ENCODE peak calls at places on chromosomes 3 and 15, in nine cellular contexts. G is upper lobe of left lung, H is HS-27A, T is iris pigment epithelial cell, R is hypothalamus, P is brain microvascular endothelial cell, Q is T-cell, L is kidney glomerular epithelial cell, F is cardiac septum. D is an unnamed sample.

GRCh38 chr3:22361465-22361864 is 610.5 kb upstream of the ZNF385D start:
- DNase-seq in F (no peak), R (no peak), P (no peak), L (no peak), G (no peak), H (no peak), T (peak), Q (no peak), D (no peak)

GRCh38 chr3:72310028-72310987 is 525.4 kb upstream of the PROK2 start:
- DNase-seq in G (peak), L (peak), H (peak), F (no peak), T (peak), P (peak), Q (peak), R (no peak), D (peak)

GRCh38 chr3:8301977-8302589 is 199.5 kb upstream of the LMCD1 start:
- DNase-seq in T (peak), P (peak), F (no peak), R (no peak), G (no peak), Q (no peak), L (peak), H (no peak), D (peak)

GRCh38 chr15:86650084-86650483 is 570.4 kb downstream of the AGBL1 start:
- DNase-seq in F (no peak), H (peak), R (no peak), P (no peak), G (no peak), Q (no peak), T (no peak), L (no peak), D (no peak)

GRCh38 chr3:168951368-168951767 is 712.1 kb downstream of the MECOM start:
- DNase-seq in F (no peak), Q (no peak), T (no peak), P (no peak), G (no peak), L (no peak), R (no peak), H (no peak), D (no peak)

GRCh38 chr3:195727596-195728195 is 6.9 kb downstream of the MUC20 start:
- DNase-seq in G (no peak), H (no peak), R (no peak), L (no peak), T (no peak), P (no peak), Q (no peak), F (peak), D (no peak)

GRCh38 chr3:54859204-54859603 is 68.7 kb downstream of the LRTM1 start:
- DNase-seq in F (no peak), T (peak), H (no peak), P (peak), L (peak), R (no peak), Q (no peak), G (no peak), D (no peak)

GRCh38 chr3:133676336-133677118 is 14.8 kb upstream of the TOPBP1 start:
- DNase-seq in L (no peak), F (no peak), T (no peak), Q (no peak), H (no peak), G (no peak), P (no peak), R (peak), D (no peak)

GRCh38 chr15:80404057-80404718 is at the start of gene ARNT2:
- DNase-seq in T (no peak), G (no peak), L (no peak), Q (no peak), F (no peak), R (peak), P (no peak), H (no peak), D (no peak)

GRCh38 chr3:187103251-187103650 is 36.0 kb downstream of the RPL39L start:
- DNase-seq in T (no peak), Q (no peak), G (no peak), F (no peak), H (no peak), L (no peak), R (no peak), P (no peak), D (no peak)

GRCh38 chr3:152508705-152509104 is 240.0 kb downstream of the MBNL1 start:
- DNase-seq in P (no peak), L (peak), T (no peak), R (no peak), G (no peak), F (no peak), H (no peak), Q (no peak), D (no peak)

GRCh38 chr3:14137445-14137844 is 12.6 kb downstream of the TMEM43 start:
- DNase-seq in P (no peak), H (no peak), G (no peak), Q (no peak), F (peak), R (no peak), T (no peak), L (no peak), D (no peak)

GRCh38 chr15:76973362-76973743 is 21.6 kb upstream of the PSTPIP1 start:
- DNase-seq in P (no peak), F (no peak), Q (peak), L (no peak), G (no peak), H (no peak), T (peak), R (peak), D (peak)

GRCh38 chr3:23112491-23112890 is 90.6 kb upstream of the UBE2E2 start:
- DNase-seq in L (no peak), R (no peak), Q (no peak), T (no peak), G (peak), F (no peak), P (no peak), H (no peak), D (no peak)

GRCh38 chr15:80585544-80586018 is 109.5 kb upstream of the ABHD17C start:
- DNase-seq in L (no peak), T (no peak), H (no peak), Q (no peak), R (no peak), P (no peak), F (peak), G (peak), D (no peak)

GRCh38 chr15:63715818-63716217 is 117.9 kb downstream of the HERC1 start:
- DNase-seq in F (no peak), H (no peak), G (no peak), T (peak), Q (no peak), R (no peak), P (no peak), L (peak), D (no peak)

GRCh38 chr3:71062920-71063767 is 520.4 kb downstream of the FOXP1 start:
- DNase-seq in R (no peak), Q (no peak), H (no peak), F (no peak), P (peak), G (no peak), L (no peak), T (peak), D (peak)

GRCh38 chr15:76936671-76937070 is 5.1 kb downstream of the RCN2 start:
- DNase-seq in F (no peak), G (no peak), R (no peak), Q (no peak), P (no peak), L (no peak), H (no peak), T (peak), D (no peak)

GRCh38 chr15:46955576-46955975 is 761.7 kb upstream of the SEMA6D start:
- DNase-seq in G (no peak), P (no peak), R (no peak), F (no peak), H (no peak), T (no peak), L (no peak), Q (no peak), D (no peak)

GRCh38 chr15:25059698-25060471 is 105.1 kb downstream of the SNRPN start:
- DNase-seq in L (no peak), F (peak), T (no peak), P (no peak), R (no peak), G (peak), Q (no peak), H (no peak), D (no peak)

GRCh38 chr3:36992806-36993325 is at the start of gene EPM2AIP1:
- DNase-seq in H (no peak), P (no peak), L (no peak), G (peak), T (peak), Q (no peak), F (no peak), R (no peak), D (no peak)

GRCh38 chr3:100782359-100782758 is 73.1 kb downstream of the TFG start:
- DNase-seq in P (no peak), F (no peak), H (no peak), R (no peak), L (no peak), Q (no peak), G (no peak), T (no peak), D (no peak)

GRCh38 chr3:73827658-73828313 is 203.0 kb upstream of the PDZRN3 start:
- DNase-seq in H (no peak), L (no peak), Q (no peak), R (no peak), F (no peak), P (peak), G (no peak), T (no peak), D (no peak)

GRCh38 chr3:141860766-141861513 is 15.5 kb upstream of the ATP1B3 start:
- DNase-seq in H (no peak), F (no peak), R (no peak), T (peak), G (no peak), Q (no peak), L (no peak), P (peak), D (no peak)

GRCh38 chr15:55917881-55918296 is 75.5 kb downstream of the NEDD4 start:
- DNase-seq in G (no peak), T (peak), F (no peak), H (no peak), L (peak), P (peak), Q (no peak), R (no peak), D (no peak)

GRCh38 chr15:45091161-45091560 is 22.8 kb downstream of the DUOX2 start:
- DNase-seq in T (peak), G (no peak), H (peak), F (no peak), Q (no peak), P (peak), R (no peak), L (no peak), D (no peak)

GRCh38 chr3:196335004-196335403 is 3.2 kb downstream of the TM4SF19 start:
- DNase-seq in R (no peak), G (no peak), T (no peak), H (no peak), Q (no peak), P (no peak), L (no peak), F (no peak), D (no peak)

GRCh38 chr15:85615930-85616329 is 178.8 kb downstream of the KLHL25 start:
- DNase-seq in T (peak), L (peak), R (no peak), Q (peak), P (no peak), F (no peak), H (no peak), G (no peak), D (no peak)

GRCh38 chr15:31236184-31237041 is 90.2 kb upstream of the KLF13 start:
- DNase-seq in T (peak), H (peak), R (peak), G (peak), F (peak), Q (no peak), P (peak), L (peak), D (no peak)

GRCh38 chr15:45386420-45386819 is 8.1 kb upstream of the GATM start:
- DNase-seq in H (no peak), T (no peak), F (no peak), L (no peak), R (no peak), P (no peak), Q (no peak), G (no peak), D (no peak)

GRCh38 chr3:128603811-128604447 is 46.7 kb downstream of the RPN1 start:
- DNase-seq in T (no peak), F (no peak), L (no peak), R (no peak), G (no peak), H (no peak), Q (no peak), P (no peak), D (no peak)

GRCh38 chr3:181757694-181758306 is 46.1 kb downstream of the SOX2 start:
- DNase-seq in R (no peak), T (no peak), G (no peak), H (no peak), F (no peak), P (no peak), Q (no peak), L (no peak), D (no peak)

GRCh38 chr15:65082303-65082958 is 5.9 kb downstream of the KBTBD13 start:
- DNase-seq in Q (peak), F (no peak), H (no peak), L (no peak), G (peak), R (no peak), T (no peak), P (no peak), D (no peak)

GRCh38 chr3:170713648-170714047 is 127.8 kb upstream of the SLC7A14 start:
- DNase-seq in F (no peak), L (no peak), P (no peak), T (peak), Q (no peak), G (no peak), H (no peak), R (no peak), D (no peak)

GRCh38 chr15:38680780-38681179 is 116.2 kb upstream of the RASGRP1 start:
- DNase-seq in R (no peak), G (no peak), P (no peak), H (no peak), T (no peak), Q (no peak), L (no peak), F (no peak), D (no peak)

GRCh38 chr3:175919133-175919532 is 1060.0 kb downstream of the NAALADL2 start:
- DNase-seq in P (no peak), Q (no peak), G (no peak), F (no peak), T (no peak), H (no peak), L (no peak), R (no peak), D (no peak)

GRCh38 chr3:135261214-135261775 is 466.2 kb downstream of the EPHB1 start:
- DNase-seq in G (no peak), H (no peak), R (no peak), P (no peak), T (no peak), Q (no peak), L (no peak), F (no peak), D (no peak)